ENCODE peak calls at places on chromosome 3, in nine cellular contexts. H is body of pancreas; Y is nucleus accumbens; K is SJCRH30; R is stimulated activated CD4-positive, alpha-beta T cell treated with anti-CD3 and anti-CD28 coated beads, Interleukin-12 subunit alpha, Interleukin-12 subunit beta, amount 100 ng/mL, for 48 hours; J is activated CD8-positive, alpha-beta T cell treated with anti-CD3 and anti-CD28 coated beads for 36 hours; O is HFF-Myc; Q is H7; U is fibroblast of the conjunctiva. P is an unnamed sample.

GRCh38 chr3:182713743-182714517 is 79.4 kb upstream of the ATP11B start:
- DNase-seq in H (no peak), Y (no peak), K (peak), R (no peak), J (no peak), O (peak), Q (peak), U (peak), P (peak)

GRCh38 chr3:12180218-12180617 is 21.5 kb upstream of the TIMP4 start:
- DNase-seq in H (peak), Y (no peak), K (peak), R (no peak), J (no peak), O (no peak), Q (no peak), U (no peak), P (no peak)

GRCh38 chr3:19645093-19645492 is 288.9 kb downstream of the EFHB start:
- DNase-seq in H (no peak), Y (no peak), K (no peak), R (no peak), J (no peak), O (no peak), Q (no peak), U (no peak), P (no peak)

GRCh38 chr3:136659253-136659652 is 92.9 kb downstream of the STAG1 start:
- DNase-seq in H (peak), Y (peak), K (peak), R (no peak), J (no peak), O (peak), Q (no peak), U (peak), P (peak)

GRCh38 chr3:47283596-47284364 is 1.0 kb downstream of the KLHL18 start:
- DNase-seq in H (no peak), Y (no peak), K (peak), R (peak), J (peak), O (no peak), Q (peak), U (no peak), P (no peak)

GRCh38 chr3:31369637-31370036 is 163.1 kb upstream of the STT3B start:
- DNase-seq in H (no peak), Y (no peak), K (no peak), R (no peak), J (no peak), O (peak), Q (no peak), U (no peak), P (no peak)

GRCh38 chr3:127680146-127680661 is 7.5 kb downstream of the ABTB1 start:
- DNase-seq in H (no peak), Y (no peak), K (no peak), R (no peak), J (no peak), O (no peak), Q (no peak), U (no peak), P (no peak)

GRCh38 chr3:45241206-45241605 is 15.1 kb upstream of the TMEM158 start:
- DNase-seq in H (no peak), Y (no peak), K (no peak), R (no peak), J (no peak), O (no peak), Q (no peak), U (no peak), P (no peak)

P was measured in GM04504.